ENCODE peak calls at places on chromosomes 13 and 19, in eight cellular contexts. P is astrocyte of the hippocampus; Z is GM19239; A is AML-193; V is GM13977; Y is effector CD4-positive, alpha-beta T cell; M is ovary; E is A549. H is an unnamed sample.

GRCh38 chr13:27605099-27605498 is 15.2 kb downstream of the LNX2 start:
- DNase-seq in P (no peak), Z (no peak), A (no peak), V (no peak), Y (no peak), M (no peak), E (no peak), H (no peak)

GRCh38 chr19:15584095-15584494 is 30.9 kb upstream of the CYP4F8 start:
- DNase-seq in P (no peak), Z (no peak), A (no peak), V (no peak), Y (no peak), M (no peak), E (no peak), H (no peak)

GRCh38 chr13:29165840-29166239 is 345.7 kb downstream of the MTUS2 start:
- DNase-seq in P (no peak), Z (no peak), A (peak), V (no peak), Y (no peak), M (no peak), E (no peak), H (no peak)

GRCh38 chr13:42355118-42355840 is 83.3 kb downstream of the AKAP11 start:
- DNase-seq in P (peak), Z (no peak), A (no peak), V (peak), Y (peak), M (no peak), E (no peak), H (no peak)

GRCh38 chr13:100245099-100245498 is 156.2 kb downstream of the PCCA start:
- DNase-seq in P (no peak), Z (no peak), A (no peak), V (no peak), Y (no peak), M (no peak), E (no peak), H (no peak)

GRCh38 chr19:16301999-16302694 is 22.5 kb upstream of the KLF2 start:
- DNase-seq in P (peak), Z (no peak), A (no peak), V (no peak), Y (no peak), M (no peak), E (peak), H (no peak)

GRCh38 chr13:59038824-59039223 is 1124.9 kb downstream of the DIAPH3 start:
- DNase-seq in P (peak), Z (no peak), A (no peak), V (no peak), Y (no peak), M (no peak), E (peak), H (no peak)

GRCh38 chr13:92745233-92745632 is 481.4 kb upstream of the GPC6 start:
- DNase-seq in P (no peak), Z (no peak), A (no peak), V (no peak), Y (no peak), M (no peak), E (no peak), H (no peak)

GRCh38 chr19:11540642-11541041 is 2.0 kb downstream of the CNN1 start:
- DNase-seq in P (peak), Z (no peak), A (no peak), V (no peak), Y (no peak), M (peak), E (no peak), H (no peak)

GRCh38 chr19:46221981-46222610 is 7.4 kb upstream of the IGFL1 start:
- DNase-seq in P (peak), Z (no peak), A (no peak), V (no peak), Y (no peak), M (peak), E (peak), H (peak)

GRCh38 chr19:14775855-14776254 is 2.5 kb downstream of the ADGRE2 start:
- DNase-seq in P (no peak), Z (no peak), A (peak), V (no peak), Y (no peak), M (no peak), E (no peak), H (peak)

GRCh38 chr19:41398603-41399002 is 985 bp downstream of the BCKDHA start:
- DNase-seq in P (no peak), Z (no peak), A (no peak), V (no peak), Y (no peak), M (no peak), E (no peak), H (no peak)

GRCh38 chr13:50094615-50095293 is 79.5 kb downstream of the KCNRG start:
- DNase-seq in P (no peak), Z (no peak), A (no peak), V (no peak), Y (no peak), M (no peak), E (no peak), H (no peak)

GRCh38 chr19:12580180-12580694 is 29.0 kb upstream of the ZNF564 start:
- DNase-seq in P (peak), Z (no peak), A (no peak), V (no peak), Y (no peak), M (no peak), E (no peak), H (no peak)

GRCh38 chr13:112748947-112749346 is 59.1 kb downstream of the ATP11A start:
- DNase-seq in P (peak), Z (no peak), A (no peak), V (no peak), Y (no peak), M (no peak), E (no peak), H (peak)

GRCh38 chr13:75749407-75749806 is 113.3 kb downstream of the LMO7 start:
- DNase-seq in P (peak), Z (no peak), A (no peak), V (no peak), Y (no peak), M (peak), E (no peak), H (no peak)

GRCh38 chr19:23318143-23318542 is 67.9 kb upstream of the ZNF724 start:
- DNase-seq in P (no peak), Z (no peak), A (no peak), V (no peak), Y (no peak), M (no peak), E (no peak), H (no peak)

GRCh38 chr19:17553256-17553655 is 2.2 kb upstream of the COLGALT1 start:
- DNase-seq in P (peak), Z (no peak), A (no peak), V (no peak), Y (no peak), M (peak), E (no peak), H (peak)

GRCh38 chr19:56108447-56109195 is 12.5 kb downstream of the ZNF787 start:
- DNase-seq in P (peak), Z (no peak), A (no peak), V (no peak), Y (no peak), M (peak), E (no peak), H (peak)

GRCh38 chr13:24353736-24354135 is 44.4 kb downstream of the C1QTNF9 start:
- DNase-seq in P (no peak), Z (no peak), A (no peak), V (no peak), Y (no peak), M (no peak), E (no peak), H (no peak)

GRCh38 chr13:72726721-72727416 is 560 bp downstream of the MZT1 start:
- DNase-seq in P (no peak), Z (no peak), A (peak), V (peak), Y (peak), M (peak), E (peak), H (peak)

GRCh38 chr19:49421039-49421877 is 2.0 kb downstream of the PTH2 start:
- DNase-seq in P (peak), Z (no peak), A (no peak), V (peak), Y (no peak), M (no peak), E (no peak), H (peak)

GRCh38 chr19:2235396-2236284 is 489 bp downstream of the PLEKHJ1 start:
- DNase-seq in P (peak), Z (no peak), A (no peak), V (no peak), Y (no peak), M (no peak), E (no peak), H (peak)

GRCh38 chr13:39876258-39876657 is 220.8 kb downstream of the COG6 start:
- DNase-seq in P (peak), Z (no peak), A (no peak), V (no peak), Y (no peak), M (no peak), E (peak), H (no peak)

GRCh38 chr13:41386206-41386605 is 71.1 kb upstream of the RGCC start:
- DNase-seq in P (no peak), Z (no peak), A (no peak), V (no peak), Y (no peak), M (no peak), E (no peak), H (no peak)

GRCh38 chr13:49649244-49649962 is 21.1 kb downstream of the ARL11 start:
- DNase-seq in P (peak), Z (no peak), A (no peak), V (no peak), Y (no peak), M (no peak), E (peak), H (no peak)

GRCh38 chr13:29737061-29737460 is 113.4 kb downstream of the UBL3 start:
- DNase-seq in P (no peak), Z (no peak), A (no peak), V (no peak), Y (no peak), M (no peak), E (no peak), H (no peak)

GRCh38 chr13:75581874-75582640 is 32.5 kb downstream of the UCHL3 start:
- DNase-seq in P (peak), Z (no peak), A (no peak), V (no peak), Y (no peak), M (no peak), E (no peak), H (no peak)

GRCh38 chr13:65535360-65535759 is 1694.8 kb downstream of the PCDH9 start:
- DNase-seq in P (no peak), Z (no peak), A (no peak), V (no peak), Y (no peak), M (no peak), E (no peak), H (no peak)

GRCh38 chr13:73168993-73169401 is 110.2 kb downstream of the KLF5 start:
- DNase-seq in P (no peak), Z (no peak), A (no peak), V (no peak), Y (no peak), M (no peak), E (no peak), H (no peak)

GRCh38 chr13:60756306-60756705 is 359.3 kb downstream of the TDRD3 start:
- DNase-seq in P (peak), Z (no peak), A (no peak), V (no peak), Y (no peak), M (no peak), E (no peak), H (no peak)

GRCh38 chr19:14632286-14632685 is 42.4 kb downstream of the ADGRE3 start:
- DNase-seq in P (peak), Z (peak), A (no peak), V (peak), Y (no peak), M (no peak), E (peak), H (no peak)

GRCh38 chr13:21076265-21076653 is 14.9 kb upstream of the LATS2 start:
- DNase-seq in P (no peak), Z (no peak), A (peak), V (no peak), Y (no peak), M (peak), E (no peak), H (no peak)

H was measured in left ventricle myocardium superior.